ENCODE peak calls at places on chromosomes 6 and 20, in nine cellular contexts. M, K, Y, R, A, O, V, G and Q are unnamed samples.

GRCh38 chr6:6712258-6712978 is 123.9 kb downstream of the LY86 start:
- DNase-seq in A (no peak), O (no peak), G (no peak), K (peak; percentile 64), Y (no peak), M (no peak), V (no peak), R (peak; percentile 79), Q (peak; percentile 79)

GRCh38 chr6:12890171-12890790 is 173.7 kb downstream of the PHACTR1 start:
- DNase-seq in M (peak; percentile 3), Y (no peak), O (no peak), V (no peak), K (no peak), G (no peak), R (no peak), A (no peak), Q (peak; percentile 12)

GRCh38 chr6:100172322-100172713 is 178.3 kb upstream of the MCHR2 start:
- DNase-seq in G (no peak), K (no peak), Y (no peak), R (no peak), O (no peak), M (no peak), V (no peak), A (no peak), Q (no peak)

GRCh38 chr20:49785851-49786174 is 26.8 kb upstream of the SLC9A8 start:
- DNase-seq in G (no peak), R (no peak), A (no peak), K (no peak), O (no peak), M (no peak), V (no peak), Y (no peak), Q (no peak)

GRCh38 chr6:127301199-127301700 is 34.6 kb downstream of the RNF146 start:
- DNase-seq in Y (no peak), K (no peak), O (no peak), M (peak; percentile 77), V (no peak), R (no peak), A (no peak), G (no peak), Q (no peak)

GRCh38 chr6:157550114-157550989 is 169.4 kb downstream of the ZDHHC14 start:
- DNase-seq in A (no peak), K (no peak), G (no peak), O (no peak), Y (no peak), R (no peak), V (no peak), M (no peak), Q (no peak)

GRCh38 chr20:17587831-17588230 is 18.0 kb downstream of the DSTN start:
- DNase-seq in V (no peak), Y (no peak), R (no peak), M (no peak), O (no peak), K (no peak), G (no peak), A (no peak), Q (no peak)

GRCh38 chr6:150336299-150336698 is 32.5 kb upstream of the IYD start:
- DNase-seq in Y (no peak), G (no peak), M (peak; percentile 63), K (peak; percentile 97), A (no peak), O (no peak), V (no peak), R (no peak), Q (peak; percentile 20)

GRCh38 chr6:155418017-155418749 is 37.5 kb downstream of the NOX3 start:
- DNase-seq in M (peak; percentile 91), R (peak; percentile 85), K (peak; percentile 66), A (no peak), O (no peak), Y (no peak), V (no peak), G (peak; percentile 48), Q (peak; percentile 92)

GRCh38 chr20:44089987-44090674 is 96.9 kb downstream of the JPH2 start:
- DNase-seq in K (peak; percentile 89), M (peak; percentile 63), G (no peak), A (no peak), V (no peak), O (no peak), Y (no peak), R (peak; percentile 54), Q (peak; percentile 85)

GRCh38 chr6:40347571-40348011 is 239.6 kb downstream of the LRFN2 start:
- DNase-seq in K (no peak), O (no peak), Y (no peak), G (no peak), V (no peak), M (no peak), R (no peak), A (no peak), Q (no peak)

GRCh38 chr6:142952614-142953013 is 7.6 kb upstream of the HIVEP2 start:
- DNase-seq in V (no peak), A (no peak), O (no peak), M (no peak), Y (no peak), G (no peak), R (no peak), K (no peak), Q (no peak)

GRCh38 chr6:40719671-40720374 is 132.7 kb upstream of the LRFN2 start:
- DNase-seq in A (no peak), G (no peak), R (peak; percentile 65), M (peak; percentile 64), V (no peak), Y (no peak), O (no peak), K (no peak), Q (peak; percentile 80)

GRCh38 chr6:1334725-1335124 is 22.8 kb downstream of the FOXQ1 start:
- DNase-seq in A (no peak), G (no peak), Y (no peak), O (no peak), R (no peak), K (no peak), V (no peak), M (no peak), Q (no peak)

GRCh38 chr6:71403422-71404134 is 115.0 kb downstream of the OGFRL1 start:
- DNase-seq in G (no peak), M (peak; percentile 55), A (no peak), R (peak; percentile 32), V (no peak), O (no peak), K (no peak), Y (no peak), Q (no peak)

GRCh38 chr6:33023536-33023935 is 14.1 kb upstream of the HLA-DOA start:
- DNase-seq in R (no peak), V (no peak), A (no peak), Y (no peak), M (no peak), G (no peak), O (no peak), K (no peak), Q (no peak)
- TF ChIP-seq CTCF in R (no peak), V (no peak), A (no peak), Y (no peak), M (no peak), G (no peak), O (no peak), K (no peak), Q (no peak)

GRCh38 chr20:2694519-2694918 is 1.9 kb downstream of the EBF4 start:
- DNase-seq in Y (no peak), K (no peak), O (no peak), G (no peak), R (no peak), M (no peak), A (no peak), V (no peak), Q (no peak)
- H3K4me3 ChIP-seq in Y (no peak overlapping the region), K (no peak overlapping the region), O (no peak overlapping the region), G (no peak overlapping the region), R (no peak overlapping the region), M (no peak overlapping the region), A (no peak overlapping the region), V (no peak overlapping the region), Q (no peak overlapping the region)

GRCh38 chr6:8175046-8175777 is 72.9 kb upstream of the EEF1E1 start:
- DNase-seq in K (peak; percentile 56), A (no peak), G (no peak), O (no peak), M (no peak), Y (no peak), V (no peak), R (no peak), Q (no peak)

GRCh38 chr6:8174571-8174970 is 72.2 kb upstream of the EEF1E1 start:
- DNase-seq in M (no peak), G (no peak), V (no peak), A (no peak), O (no peak), R (no peak), Y (no peak), K (peak; percentile 50), Q (no peak)

GRCh38 chr6:8170754-8171153 is 68.4 kb upstream of the EEF1E1 start:
- DNase-seq in O (no peak), Y (no peak), G (no peak), K (no peak), V (no peak), M (no peak), R (no peak), A (no peak), Q (no peak)

GRCh38 chr6:8170245-8170644 is 67.9 kb upstream of the EEF1E1 start:
- DNase-seq in Y (no peak), O (no peak), R (no peak), V (no peak), K (no peak), A (no peak), M (no peak), G (no peak), Q (no peak)

GRCh38 chr6:8172510-8172909 is 70.2 kb upstream of the EEF1E1 start:
- DNase-seq in Y (no peak), V (no peak), M (no peak), R (no peak), A (no peak), O (no peak), K (no peak), G (no peak), Q (no peak)
- TF ChIP-seq CTCF in Y (no peak), V (no peak), M (no peak), R (no peak), A (no peak), O (no peak), K (no peak), G (no peak), Q (no peak)

GRCh38 chr6:167993831-167994230 is 3.6 kb upstream of the KIF25 start:
- DNase-seq in O (no peak), R (no peak), Y (no peak), M (no peak), V (no peak), K (no peak), A (no peak), G (no peak), Q (no peak)

GRCh38 chr6:167997642-167998041 is at the start of gene KIF25:
- DNase-seq in M (no peak), V (no peak), Y (no peak), O (no peak), R (no peak), G (no peak), A (no peak), K (no peak), Q (no peak)

GRCh38 chr6:167996424-167997199 is 859 bp upstream of the KIF25 start:
- DNase-seq in R (no peak), K (no peak), A (no peak), M (no peak), V (no peak), Y (no peak), O (peak; percentile 10), G (no peak), Q (no peak)

GRCh38 chr6:167995302-167995701 is 2.2 kb upstream of the KIF25 start:
- DNase-seq in Y (no peak), O (no peak), M (no peak), A (no peak), R (no peak), K (no peak), G (no peak), V (no peak), Q (no peak)

GRCh38 chr6:167995731-167996151 is 1.7 kb upstream of the KIF25 start:
- DNase-seq in V (no peak), O (no peak), R (no peak), A (no peak), K (no peak), M (no peak), Y (no peak), G (no peak), Q (no peak)
- H3K4me3 ChIP-seq in V (no peak overlapping the region), O (no peak overlapping the region), R (no peak overlapping the region), A (no peak overlapping the region), K (no peak overlapping the region), M (no peak overlapping the region), Y (no peak overlapping the region), G (no peak overlapping the region), Q (no peak overlapping the region)